ENCODE peak calls at places on chromosomes 5 and 9, in eight cellular contexts. One of them, this sample, is unnamed.

GRCh38 chr9:88280816-88281382 is 107.3 kb upstream of the SPIN1 start:
- DNase-seq in skeletal muscle cell: no peak
- DNase-seq in CD4-positive, CD25-positive, alpha-beta regulatory T cell: no peak
- DNase-seq in dorsolateral prefrontal cortex: no peak
- DNase-seq in lower leg skin: no peak
- DNase-seq in aorta: peak
- DNase-seq in NB4: peak
- DNase-seq in NT2/D1: peak
- DNase-seq in this sample: no peak

GRCh38 chr9:28915256-28915930 is 1342.1 kb upstream of the C9orf72 start:
- DNase-seq in skeletal muscle cell: no peak
- DNase-seq in CD4-positive, CD25-positive, alpha-beta regulatory T cell: no peak
- DNase-seq in dorsolateral prefrontal cortex: no peak
- DNase-seq in lower leg skin: no peak
- DNase-seq in aorta: no peak
- DNase-seq in NB4: no peak
- DNase-seq in NT2/D1: no peak
- DNase-seq in this sample: no peak

GRCh38 chr9:127812936-127813675 is 10.4 kb downstream of the FPGS start:
- DNase-seq in skeletal muscle cell: no peak
- DNase-seq in CD4-positive, CD25-positive, alpha-beta regulatory T cell: no peak
- DNase-seq in dorsolateral prefrontal cortex: no peak
- DNase-seq in lower leg skin: no peak
- DNase-seq in aorta: no peak
- DNase-seq in NB4: no peak
- DNase-seq in NT2/D1: no peak
- DNase-seq in this sample: no peak

GRCh38 chr9:120294003-120294402 is 286.0 kb downstream of the CDK5RAP2 start:
- DNase-seq in skeletal muscle cell: no peak
- DNase-seq in CD4-positive, CD25-positive, alpha-beta regulatory T cell: no peak
- DNase-seq in dorsolateral prefrontal cortex: no peak
- DNase-seq in lower leg skin: no peak
- DNase-seq in aorta: no peak
- DNase-seq in NB4: no peak
- DNase-seq in NT2/D1: no peak
- DNase-seq in this sample: no peak

GRCh38 chr9:545480-545879 is 296.0 kb upstream of the DMRT1 start:
- DNase-seq in skeletal muscle cell: no peak
- DNase-seq in CD4-positive, CD25-positive, alpha-beta regulatory T cell: no peak
- DNase-seq in dorsolateral prefrontal cortex: no peak
- DNase-seq in lower leg skin: peak
- DNase-seq in aorta: no peak
- DNase-seq in NB4: no peak
- DNase-seq in NT2/D1: no peak
- DNase-seq in this sample: no peak

GRCh38 chr9:35903049-35903448 is 3.0 kb upstream of the HRCT1 start:
- DNase-seq in skeletal muscle cell: no peak
- DNase-seq in CD4-positive, CD25-positive, alpha-beta regulatory T cell: peak
- DNase-seq in dorsolateral prefrontal cortex: peak
- DNase-seq in lower leg skin: no peak
- DNase-seq in aorta: no peak
- DNase-seq in NB4: peak
- DNase-seq in NT2/D1: peak
- DNase-seq in this sample: no peak

GRCh38 chr5:181260720-181261319 is at the start of gene TRIM52:
- DNase-seq in skeletal muscle cell: peak
- DNase-seq in CD4-positive, CD25-positive, alpha-beta regulatory T cell: peak
- DNase-seq in dorsolateral prefrontal cortex: peak
- DNase-seq in lower leg skin: peak
- DNase-seq in aorta: peak
- DNase-seq in NB4: peak
- DNase-seq in NT2/D1: peak
- DNase-seq in this sample: peak

GRCh38 chr5:41871866-41872265 is 1.6 kb upstream of the OXCT1 start:
- DNase-seq in skeletal muscle cell: peak
- DNase-seq in CD4-positive, CD25-positive, alpha-beta regulatory T cell: no peak
- DNase-seq in dorsolateral prefrontal cortex: no peak
- DNase-seq in lower leg skin: peak
- DNase-seq in aorta: no peak
- DNase-seq in NB4: no peak
- DNase-seq in NT2/D1: no peak
- DNase-seq in this sample: peak

GRCh38 chr5:140840978-140841962 is at the start of gene PCDHA8:
- DNase-seq in skeletal muscle cell: no peak
- DNase-seq in CD4-positive, CD25-positive, alpha-beta regulatory T cell: peak
- DNase-seq in dorsolateral prefrontal cortex: no peak
- DNase-seq in lower leg skin: no peak
- DNase-seq in aorta: no peak
- DNase-seq in NB4: peak
- DNase-seq in NT2/D1: no peak
- DNase-seq in this sample: no peak

GRCh38 chr9:3331801-3332200 is 194.0 kb downstream of the RFX3 start:
- DNase-seq in skeletal muscle cell: no peak
- DNase-seq in CD4-positive, CD25-positive, alpha-beta regulatory T cell: no peak
- DNase-seq in dorsolateral prefrontal cortex: no peak
- DNase-seq in lower leg skin: no peak
- DNase-seq in aorta: no peak
- DNase-seq in NB4: peak
- DNase-seq in NT2/D1: no peak
- DNase-seq in this sample: no peak

GRCh38 chr5:115532517-115532916 is 12.1 kb downstream of the FEM1C start:
- DNase-seq in skeletal muscle cell: no peak
- DNase-seq in CD4-positive, CD25-positive, alpha-beta regulatory T cell: no peak
- DNase-seq in dorsolateral prefrontal cortex: no peak
- DNase-seq in lower leg skin: no peak
- DNase-seq in aorta: no peak
- DNase-seq in NB4: no peak
- DNase-seq in NT2/D1: no peak
- DNase-seq in this sample: no peak

DNA sequence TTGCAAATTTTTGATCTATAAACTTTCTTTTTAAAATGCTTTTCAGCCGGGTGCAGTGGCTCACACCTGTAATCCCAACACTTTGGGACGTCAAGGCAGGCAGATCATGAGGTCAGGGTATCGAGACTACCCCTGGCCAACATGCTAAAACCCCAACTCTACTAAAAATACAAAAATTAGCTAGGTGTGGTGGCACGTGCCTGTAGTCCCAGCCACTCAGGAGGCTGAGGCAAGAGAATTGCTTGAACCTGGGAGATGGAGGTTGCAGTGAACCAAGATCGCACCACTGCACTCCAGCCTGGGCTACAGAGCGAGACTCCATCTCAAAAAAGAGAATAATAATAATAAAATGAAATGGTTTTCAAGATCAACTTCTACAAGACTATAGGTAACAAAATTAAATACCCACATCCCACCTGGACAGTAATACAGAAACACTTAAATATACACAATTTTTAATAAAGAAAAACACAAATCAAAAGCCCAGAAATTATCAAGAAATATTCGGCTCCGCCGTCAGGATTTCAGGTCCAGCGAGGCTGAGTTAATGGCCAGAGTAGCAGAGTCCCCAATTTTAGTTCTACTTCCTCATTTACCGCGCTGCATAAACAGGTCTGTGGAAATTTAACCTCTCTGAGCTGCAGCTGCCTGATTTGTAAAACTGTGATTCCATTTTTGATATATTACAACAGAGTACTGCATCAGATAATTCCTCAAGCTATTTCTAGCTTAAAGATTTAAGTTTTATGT is 4.0 kb downstream of the TUT7 start:
- DNase-seq in skeletal muscle cell: no peak
- DNase-seq in CD4-positive, CD25-positive, alpha-beta regulatory T cell: no peak
- DNase-seq in dorsolateral prefrontal cortex: no peak
- DNase-seq in lower leg skin: no peak
- DNase-seq in aorta: no peak
- DNase-seq in NB4: peak
- DNase-seq in NT2/D1: no peak
- DNase-seq in this sample: no peak
- H3K4me3 ChIP-seq in skeletal muscle cell: no peak
- H3K4me3 ChIP-seq in CD4-positive, CD25-positive, alpha-beta regulatory T cell: peak
- H3K4me3 ChIP-seq in dorsolateral prefrontal cortex: no peak
- H3K4me3 ChIP-seq in lower leg skin: no peak
- H3K4me3 ChIP-seq in aorta: no peak
- H3K4me3 ChIP-seq in NB4: peak
- H3K4me3 ChIP-seq in NT2/D1: no peak
- H3K4me3 ChIP-seq in this sample: no peak

GRCh38 chr5:132293992-132294727 is at the start of gene SLC22A4:
- DNase-seq in skeletal muscle cell: peak
- DNase-seq in CD4-positive, CD25-positive, alpha-beta regulatory T cell: peak
- DNase-seq in dorsolateral prefrontal cortex: peak
- DNase-seq in lower leg skin: peak
- DNase-seq in aorta: peak
- DNase-seq in NB4: peak
- DNase-seq in NT2/D1: peak
- DNase-seq in this sample: peak

GRCh38 chr5:132297211-132297940 is 3.2 kb downstream of the SLC22A4 start:
- DNase-seq in skeletal muscle cell: no peak
- DNase-seq in CD4-positive, CD25-positive, alpha-beta regulatory T cell: no peak
- DNase-seq in dorsolateral prefrontal cortex: no peak
- DNase-seq in lower leg skin: no peak
- DNase-seq in aorta: no peak
- DNase-seq in NB4: no peak
- DNase-seq in NT2/D1: no peak
- DNase-seq in this sample: no peak

GRCh38 chr5:132294728-132295504 is 722 bp downstream of the SLC22A4 start:
- DNase-seq in skeletal muscle cell: peak
- DNase-seq in CD4-positive, CD25-positive, alpha-beta regulatory T cell: peak
- DNase-seq in dorsolateral prefrontal cortex: no peak
- DNase-seq in lower leg skin: peak
- DNase-seq in aorta: peak
- DNase-seq in NB4: peak
- DNase-seq in NT2/D1: peak
- DNase-seq in this sample: peak

GRCh38 chr5:132296412-132297001 is 2.3 kb downstream of the SLC22A4 start:
- DNase-seq in skeletal muscle cell: no peak
- DNase-seq in CD4-positive, CD25-positive, alpha-beta regulatory T cell: no peak
- DNase-seq in dorsolateral prefrontal cortex: no peak
- DNase-seq in lower leg skin: no peak
- DNase-seq in aorta: peak
- DNase-seq in NB4: no peak
- DNase-seq in NT2/D1: no peak
- DNase-seq in this sample: peak

GRCh38 chr5:132295505-132296411 is 1.6 kb downstream of the SLC22A4 start:
- DNase-seq in skeletal muscle cell: no peak
- DNase-seq in CD4-positive, CD25-positive, alpha-beta regulatory T cell: no peak
- DNase-seq in dorsolateral prefrontal cortex: no peak
- DNase-seq in lower leg skin: no peak
- DNase-seq in aorta: no peak
- DNase-seq in NB4: peak
- DNase-seq in NT2/D1: no peak
- DNase-seq in this sample: no peak
- H3K4me3 ChIP-seq in skeletal muscle cell: peak
- H3K4me3 ChIP-seq in CD4-positive, CD25-positive, alpha-beta regulatory T cell: no peak
- H3K4me3 ChIP-seq in dorsolateral prefrontal cortex: no peak
- H3K4me3 ChIP-seq in lower leg skin: no peak
- H3K4me3 ChIP-seq in aorta: no peak
- H3K4me3 ChIP-seq in NB4: peak
- H3K4me3 ChIP-seq in NT2/D1: no peak
- H3K4me3 ChIP-seq in this sample: no peak

GRCh38 chr5:156706631-156707030 is 143.5 kb upstream of the PPP1R2B start:
- DNase-seq in skeletal muscle cell: no peak
- DNase-seq in CD4-positive, CD25-positive, alpha-beta regulatory T cell: no peak
- DNase-seq in dorsolateral prefrontal cortex: no peak
- DNase-seq in lower leg skin: no peak
- DNase-seq in aorta: no peak
- DNase-seq in NB4: no peak
- DNase-seq in NT2/D1: no peak
- DNase-seq in this sample: no peak
- H3K4me3 ChIP-seq in skeletal muscle cell: no peak
- H3K4me3 ChIP-seq in CD4-positive, CD25-positive, alpha-beta regulatory T cell: no peak
- H3K4me3 ChIP-seq in dorsolateral prefrontal cortex: no peak
- H3K4me3 ChIP-seq in lower leg skin: no peak
- H3K4me3 ChIP-seq in aorta: no peak
- H3K4me3 ChIP-seq in NB4: no peak
- H3K4me3 ChIP-seq in NT2/D1: no peak
- H3K4me3 ChIP-seq in this sample: no peak

GRCh38 chr9:110142868-110143866 is 64.8 kb downstream of the C9orf152 start:
- DNase-seq in skeletal muscle cell: no peak
- DNase-seq in CD4-positive, CD25-positive, alpha-beta regulatory T cell: peak
- DNase-seq in dorsolateral prefrontal cortex: no peak
- DNase-seq in lower leg skin: no peak
- DNase-seq in aorta: no peak
- DNase-seq in NB4: no peak
- DNase-seq in NT2/D1: no peak
- DNase-seq in this sample: no peak

GRCh38 chr9:110141118-110141797 is 66.7 kb downstream of the C9orf152 start:
- DNase-seq in skeletal muscle cell: peak
- DNase-seq in CD4-positive, CD25-positive, alpha-beta regulatory T cell: no peak
- DNase-seq in dorsolateral prefrontal cortex: no peak
- DNase-seq in lower leg skin: peak
- DNase-seq in aorta: peak
- DNase-seq in NB4: no peak
- DNase-seq in NT2/D1: no peak
- DNase-seq in this sample: peak

GRCh38 chr9:110143969-110144545 is 63.9 kb downstream of the C9orf152 start:
- DNase-seq in skeletal muscle cell: no peak
- DNase-seq in CD4-positive, CD25-positive, alpha-beta regulatory T cell: peak
- DNase-seq in dorsolateral prefrontal cortex: no peak
- DNase-seq in lower leg skin: no peak
- DNase-seq in aorta: no peak
- DNase-seq in NB4: no peak
- DNase-seq in NT2/D1: no peak
- DNase-seq in this sample: no peak

GRCh38 chr9:110140276-110140675 is 67.7 kb downstream of the C9orf152 start:
- DNase-seq in skeletal muscle cell: no peak
- DNase-seq in CD4-positive, CD25-positive, alpha-beta regulatory T cell: no peak
- DNase-seq in dorsolateral prefrontal cortex: no peak
- DNase-seq in lower leg skin: no peak
- DNase-seq in aorta: no peak
- DNase-seq in NB4: no peak
- DNase-seq in NT2/D1: no peak
- DNase-seq in this sample: no peak

GRCh38 chr9:110142253-110142652 is 65.7 kb downstream of the C9orf152 start:
- DNase-seq in skeletal muscle cell: no peak
- DNase-seq in CD4-positive, CD25-positive, alpha-beta regulatory T cell: no peak
- DNase-seq in dorsolateral prefrontal cortex: no peak
- DNase-seq in lower leg skin: no peak
- DNase-seq in aorta: no peak
- DNase-seq in NB4: no peak
- DNase-seq in NT2/D1: no peak
- DNase-seq in this sample: no peak
- H3K4me3 ChIP-seq in skeletal muscle cell: no peak
- H3K4me3 ChIP-seq in CD4-positive, CD25-positive, alpha-beta regulatory T cell: no peak
- H3K4me3 ChIP-seq in dorsolateral prefrontal cortex: no peak
- H3K4me3 ChIP-seq in lower leg skin: no peak
- H3K4me3 ChIP-seq in aorta: no peak
- H3K4me3 ChIP-seq in NB4: no peak
- H3K4me3 ChIP-seq in NT2/D1: no peak
- H3K4me3 ChIP-seq in this sample: no peak

DNA sequence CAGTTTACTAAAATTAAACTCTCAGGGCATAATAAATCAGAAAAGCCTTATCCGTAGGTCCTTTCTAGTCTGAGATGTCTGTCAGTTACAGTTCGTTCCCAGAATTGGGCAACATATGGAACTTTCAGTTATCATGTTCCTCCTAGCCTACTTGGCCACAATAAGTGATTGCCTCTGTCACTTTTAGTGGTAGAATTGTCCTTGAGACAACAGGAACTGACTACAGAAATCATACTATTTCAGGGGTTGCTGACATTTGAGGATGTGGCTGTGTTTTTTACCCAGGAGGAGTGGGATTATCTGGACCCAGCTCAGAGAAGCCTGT is 952 bp downstream of the ZNF189 start:
- DNase-seq in skeletal muscle cell: no peak
- DNase-seq in CD4-positive, CD25-positive, alpha-beta regulatory T cell: peak
- DNase-seq in dorsolateral prefrontal cortex: no peak
- DNase-seq in lower leg skin: no peak
- DNase-seq in aorta: no peak
- DNase-seq in NB4: peak
- DNase-seq in NT2/D1: no peak
- DNase-seq in this sample: no peak
- H3K4me3 ChIP-seq in skeletal muscle cell: peak
- H3K4me3 ChIP-seq in CD4-positive, CD25-positive, alpha-beta regulatory T cell: peak
- H3K4me3 ChIP-seq in dorsolateral prefrontal cortex: peak
- H3K4me3 ChIP-seq in lower leg skin: peak
- H3K4me3 ChIP-seq in aorta: peak
- H3K4me3 ChIP-seq in NB4: peak
- H3K4me3 ChIP-seq in NT2/D1: peak
- H3K4me3 ChIP-seq in this sample: peak